ENCODE peak calls at places on chromosomes 13 and 19, in four cellular contexts. F, X, S and W are unnamed samples.
A peak's percentile ranks its signal among the peaks of the same experiment; 100 is the strongest.

GRCh38 chr13:50370303-50370950 is 355.2 kb downstream of the KCNRG start:
- DNase-seq in S (no peak), F (no peak), X (no peak), W (peak; percentile 55)

GRCh38 chr13:113938716-113939115 is 35.2 kb downstream of the C13orf46 start:
- DNase-seq in X (no peak), S (no peak), F (no peak), W (no peak)

GRCh38 chr19:47284324-47284899 is 9.7 kb downstream of the INAFM1 start:
- DNase-seq in X (peak; percentile 35), F (no peak), S (no peak), W (peak; percentile 87)

GRCh38 chr13:110254751-110255553 is 52.0 kb downstream of the COL4A1 start:
- DNase-seq in S (no peak), F (no peak), X (no peak), W (no peak)

GRCh38 chr19:53868892-53869804 is 1.5 kb downstream of the MYADM start:
- DNase-seq in X (peak; percentile 78), F (peak; percentile 93), S (peak; percentile 96), W (peak; percentile 88)

GRCh38 chr19:49331616-49332055 is 3.6 kb upstream of the CD37 start:
- DNase-seq in F (peak; percentile 54), X (no peak), S (peak; percentile 59), W (peak; percentile 92)

GRCh38 chr13:78138756-78139155 is 220.1 kb upstream of the EDNRB start:
- DNase-seq in S (no peak), X (no peak), F (no peak), W (no peak)

GRCh38 chr13:30698023-30698422 is 37.3 kb upstream of the ALOX5AP start:
- DNase-seq in S (peak; percentile 51), F (no peak), X (no peak), W (no peak)

GRCh38 chr13:21625366-21625765 is 21.4 kb upstream of the MICU2 start:
- DNase-seq in X (no peak), F (no peak), S (no peak), W (peak; percentile 56)

GRCh38 chr19:50460161-50460765 is 16.0 kb upstream of the EMC10 start:
- DNase-seq in S (no peak), F (no peak), X (no peak), W (peak; percentile 95)

GRCh38 chr19:50720921-50721291 is 1.3 kb upstream of the SHANK1 start:
- DNase-seq in F (no peak), X (no peak), S (no peak), W (peak; percentile 75)

GRCh38 chr13:41707192-41707858 is 250.0 kb downstream of the RGCC start:
- DNase-seq in X (no peak), S (no peak), F (no peak), W (no peak)

GRCh38 chr13:64688893-64689677 is 2541.1 kb downstream of the PCDH9 start:
- DNase-seq in X (no peak), S (no peak), F (no peak), W (no peak)

GRCh38 chr13:20767309-20767943 is 6.3 kb downstream of the EEF1AKMT1 start:
- DNase-seq in F (no peak), X (no peak), S (no peak), W (no peak)

GRCh38 chr19:17775991-17776803 is 18.7 kb upstream of the B3GNT3 start:
- DNase-seq in F (no peak), X (no peak), S (no peak), W (peak; percentile 91)

GRCh38 chr13:91142572-91142971 is 204.9 kb upstream of the MIR17HG start:
- DNase-seq in X (no peak), S (no peak), F (no peak), W (no peak)

GRCh38 chr13:32323912-32324311 is 8.6 kb downstream of the BRCA2 start:
- DNase-seq in X (no peak), S (no peak), F (no peak), W (no peak)

GRCh38 chr13:44921931-44922758 is 67.1 kb downstream of the NUFIP1 start:
- DNase-seq in S (peak; percentile 91), F (peak; percentile 72), X (no peak), W (no peak)

GRCh38 chr13:94712287-94712811 is at the start of gene SOX21:
- DNase-seq in S (no peak), X (no peak), F (peak; percentile 35), W (no peak)

GRCh38 chr19:51083783-51084182 is 1.1 kb upstream of the KLK14 start:
- DNase-seq in X (no peak), S (peak; percentile 23), F (no peak), W (no peak)

GRCh38 chr13:20652946-20653345 is 50.6 kb upstream of the IL17D start:
- DNase-seq in S (no peak), X (no peak), F (no peak), W (no peak)

GRCh38 chr19:3528080-3528479 is 10.9 kb upstream of the TEKTIP1 start:
- DNase-seq in F (no peak), X (no peak), S (no peak), W (no peak)

GRCh38 chr19:40982594-40983101 is 8.4 kb upstream of the CYP2B6 start:
- DNase-seq in X (no peak), S (no peak), F (no peak), W (no peak)

GRCh38 chr19:48491793-48492123 is 19.9 kb downstream of the LMTK3 start:
- DNase-seq in X (no peak), F (no peak), S (no peak), W (no peak)

GRCh38 chr19:750640-751423 is at the start of gene MISP:
- DNase-seq in S (no peak), F (no peak), X (no peak), W (no peak)

GRCh38 chr19:17255150-17255621 is 9.4 kb downstream of the USHBP1 start:
- DNase-seq in S (no peak), X (no peak), F (no peak), W (no peak)

GRCh38 chr13:69243366-69243765 is 864.3 kb upstream of the ATXN8OS start:
- DNase-seq in S (no peak), X (no peak), F (no peak), W (no peak)

GRCh38 chr13:40158218-40158617 is 502.8 kb downstream of the COG6 start:
- DNase-seq in S (no peak), F (no peak), X (no peak), W (no peak)

GRCh38 chr19:40667602-40668001 is 22.8 kb downstream of the NUMBL start:
- DNase-seq in F (no peak), S (no peak), X (no peak), W (no peak)

GRCh38 chr19:13043285-13043684 is 48.0 kb downstream of the NFIX start:
- DNase-seq in F (no peak), S (no peak), X (no peak), W (no peak)

GRCh38 chr13:24650157-24650556 is 30.1 kb upstream of the ATP12A start:
- DNase-seq in X (no peak), S (no peak), F (no peak), W (no peak)

GRCh38 chr19:10544242-10544752 is 593 bp downstream of the ATG4D start:
- DNase-seq in X (no peak), S (no peak), F (no peak), W (no peak)

GRCh38 chr13:94712812-94713555 is 639 bp upstream of the SOX21 start:
- DNase-seq in S (no peak), F (peak; percentile 46), X (no peak), W (no peak)

GRCh38 chr13:69579351-69579750 is 528.3 kb upstream of the ATXN8OS start:
- DNase-seq in X (no peak), S (no peak), F (no peak), W (peak; percentile 18)

GRCh38 chr13:47433461-47434005 is 536.7 kb upstream of the HTR2A start:
- DNase-seq in S (no peak), F (no peak), X (no peak), W (no peak)

GRCh38 chr19:47363758-47364529 is 14.8 kb downstream of the DHX34 start:
- DNase-seq in S (no peak), F (no peak), X (no peak), W (no peak)

GRCh38 chr19:18733196-18733647 is 49.7 kb downstream of the CRTC1 start:
- DNase-seq in S (no peak), X (no peak), F (no peak), W (peak; percentile 34)

GRCh38 chr19:34120846-34121639 is 51.3 kb upstream of the LSM14A start:
- DNase-seq in X (peak; percentile 47), S (no peak), F (no peak), W (peak; percentile 75)

GRCh38 chr13:50592412-50593145 is 250.9 kb downstream of the DLEU7 start:
- DNase-seq in X (no peak), F (no peak), S (no peak), W (peak; percentile 5)